ENCODE peak calls at places on chromosomes 1 and 21, in five cellular contexts. One of them, this sample, is unnamed.
A peak's percentile ranks its signal among the peaks of the same experiment; 100 is the strongest.

GRCh38 chr1:95067069-95067468 is 5.7 kb downstream of the ALG14 start:
- DNase-seq in lung: no peak
- DNase-seq in uterus: no peak
- DNase-seq in upper lobe of right lung: no peak
- DNase-seq in stomach: no peak
- DNase-seq in this sample: no peak

GRCh38 chr1:75908717-75909152 is 23.5 kb downstream of the ASB17 start:
- DNase-seq in uterus: no peak
- DNase-seq in lung: no peak
- DNase-seq in upper lobe of right lung: no peak
- DNase-seq in stomach: no peak
- DNase-seq in this sample: no peak

GRCh38 chr1:180611016-180611930 is 20.5 kb upstream of the XPR1 start:
- DNase-seq in uterus: no peak
- DNase-seq in upper lobe of right lung: no peak
- DNase-seq in lung: no peak
- DNase-seq in stomach: no peak
- DNase-seq in this sample: no peak

GRCh38 chr1:7299329-7299799 is 471.7 kb upstream of the VAMP3 start:
- DNase-seq in stomach: peak; percentile 68
- DNase-seq in upper lobe of right lung: no peak
- DNase-seq in lung: peak; percentile 30
- DNase-seq in uterus: peak; percentile 54
- DNase-seq in this sample: peak; percentile 78

GRCh38 chr1:23246274-23246673 is 29.0 kb upstream of the HTR1D start:
- DNase-seq in uterus: no peak
- DNase-seq in stomach: no peak
- DNase-seq in lung: no peak
- DNase-seq in upper lobe of right lung: no peak
- DNase-seq in this sample: no peak

GRCh38 chr1:7384121-7384520 is 387.0 kb upstream of the VAMP3 start:
- DNase-seq in stomach: peak; percentile 7
- DNase-seq in upper lobe of right lung: no peak
- DNase-seq in uterus: peak; percentile 2
- DNase-seq in lung: no peak
- DNase-seq in this sample: no peak

GRCh38 chr1:218164111-218164929 is 120.8 kb upstream of the RRP15 start:
- DNase-seq in uterus: no peak
- DNase-seq in upper lobe of right lung: peak; percentile 64
- DNase-seq in lung: no peak
- DNase-seq in stomach: no peak
- DNase-seq in this sample: peak; percentile 65

GRCh38 chr1:235556807-235557206 is 52.6 kb upstream of the B3GALNT2 start:
- DNase-seq in lung: no peak
- DNase-seq in stomach: no peak
- DNase-seq in uterus: no peak
- DNase-seq in upper lobe of right lung: no peak
- DNase-seq in this sample: no peak

GRCh38 chr1:246117066-246117791 is 389.9 kb downstream of the SMYD3 start:
- DNase-seq in uterus: no peak
- DNase-seq in lung: peak; percentile 34
- DNase-seq in stomach: peak; percentile 31
- DNase-seq in upper lobe of right lung: no peak
- DNase-seq in this sample: no peak

GRCh38 chr1:31694910-31695300 is 8.9 kb downstream of the COL16A1 start:
- DNase-seq in upper lobe of right lung: no peak
- DNase-seq in stomach: no peak
- DNase-seq in lung: no peak
- DNase-seq in uterus: no peak
- DNase-seq in this sample: peak; percentile 50

GRCh38 chr1:88698764-88699163 is 14.7 kb downstream of the PKN2 start:
- DNase-seq in lung: no peak
- DNase-seq in stomach: no peak
- DNase-seq in uterus: no peak
- DNase-seq in upper lobe of right lung: no peak
- DNase-seq in this sample: no peak

GRCh38 chr21:45386728-45387371 is 18.1 kb upstream of the COL18A1 start:
- DNase-seq in stomach: no peak
- DNase-seq in uterus: peak; percentile 93
- DNase-seq in upper lobe of right lung: peak; percentile 59
- DNase-seq in lung: no peak
- DNase-seq in this sample: peak; percentile 81

GRCh38 chr1:228105269-228105995 is 2.3 kb upstream of the C1orf35 start:
- DNase-seq in lung: no peak
- DNase-seq in upper lobe of right lung: no peak
- DNase-seq in stomach: no peak
- DNase-seq in uterus: no peak
- DNase-seq in this sample: peak; percentile 66

GRCh38 chr21:28944296-28944695 is 48.4 kb downstream of the LTN1 start:
- DNase-seq in stomach: no peak
- DNase-seq in lung: no peak
- DNase-seq in upper lobe of right lung: no peak
- DNase-seq in uterus: no peak
- DNase-seq in this sample: no peak

GRCh38 chr1:53771648-53772047 is 32.7 kb upstream of the GLIS1 start:
- DNase-seq in uterus: no peak
- DNase-seq in upper lobe of right lung: no peak
- DNase-seq in stomach: no peak
- DNase-seq in lung: no peak
- DNase-seq in this sample: no peak

GRCh38 chr21:41418956-41419680 is 6.9 kb upstream of the MX1 start:
- DNase-seq in stomach: no peak
- DNase-seq in upper lobe of right lung: no peak
- DNase-seq in uterus: no peak
- DNase-seq in lung: no peak
- DNase-seq in this sample: no peak

GRCh38 chr1:25001125-25001915 is 71.2 kb upstream of the RUNX3 start:
- DNase-seq in uterus: no peak
- DNase-seq in upper lobe of right lung: no peak
- DNase-seq in stomach: no peak
- DNase-seq in lung: no peak
- DNase-seq in this sample: no peak

GRCh38 chr1:167695150-167695549 is 26.6 kb upstream of the MPZL1 start:
- DNase-seq in lung: no peak
- DNase-seq in stomach: no peak
- DNase-seq in uterus: no peak
- DNase-seq in upper lobe of right lung: no peak
- DNase-seq in this sample: no peak

GRCh38 chr1:31588751-31589515 is 12.6 kb downstream of the TINAGL1 start:
- DNase-seq in upper lobe of right lung: peak; percentile 83
- DNase-seq in lung: no peak
- DNase-seq in stomach: peak; percentile 70
- DNase-seq in uterus: peak; percentile 60
- DNase-seq in this sample: peak; percentile 90

GRCh38 chr1:231192620-231193163 is 30.8 kb downstream of the TRIM67 start:
- DNase-seq in upper lobe of right lung: peak; percentile 81
- DNase-seq in uterus: peak; percentile 54
- DNase-seq in lung: peak; percentile 88
- DNase-seq in stomach: peak; percentile 90
- DNase-seq in this sample: peak; percentile 93

GRCh38 chr1:228365321-228366061 is 41.1 kb downstream of the TRIM11 start:
- DNase-seq in uterus: peak; percentile 10
- DNase-seq in lung: no peak
- DNase-seq in upper lobe of right lung: peak; percentile 61
- DNase-seq in stomach: no peak
- DNase-seq in this sample: peak; percentile 49

GRCh38 chr1:192936313-192937018 is 122.7 kb downstream of the UCHL5 start:
- DNase-seq in stomach: no peak
- DNase-seq in lung: no peak
- DNase-seq in upper lobe of right lung: no peak
- DNase-seq in uterus: no peak
- DNase-seq in this sample: no peak

GRCh38 chr1:182383934-182384333 is 7.7 kb downstream of the GLUL start:
- DNase-seq in lung: no peak
- DNase-seq in upper lobe of right lung: no peak
- DNase-seq in uterus: no peak
- DNase-seq in stomach: no peak
- DNase-seq in this sample: no peak

GRCh38 chr1:154155282-154155681 is 409 bp upstream of the NUP210L start:
- DNase-seq in stomach: no peak
- DNase-seq in upper lobe of right lung: no peak
- DNase-seq in uterus: peak; percentile 31
- DNase-seq in lung: peak; percentile 51
- DNase-seq in this sample: no peak

GRCh38 chr21:42746593-42747266 is 93.3 kb downstream of the PDE9A start:
- DNase-seq in uterus: no peak
- DNase-seq in lung: peak; percentile 58
- DNase-seq in stomach: peak; percentile 53
- DNase-seq in upper lobe of right lung: peak; percentile 86
- DNase-seq in this sample: peak; percentile 80

GRCh38 chr1:16162163-16162822 is 6.4 kb upstream of the EPHA2 start:
- DNase-seq in stomach: peak; percentile 71
- DNase-seq in uterus: no peak
- DNase-seq in lung: no peak
- DNase-seq in upper lobe of right lung: no peak
- DNase-seq in this sample: peak; percentile 74

GRCh38 chr1:29998686-29999085 is 724.7 kb downstream of the MATN1 start:
- DNase-seq in lung: no peak
- DNase-seq in stomach: no peak
- DNase-seq in uterus: no peak
- DNase-seq in upper lobe of right lung: no peak
- DNase-seq in this sample: no peak

GRCh38 chr1:25088946-25089345 is 143.4 kb downstream of the SYF2 start:
- DNase-seq in uterus: no peak
- DNase-seq in stomach: no peak
- DNase-seq in lung: no peak
- DNase-seq in upper lobe of right lung: no peak
- DNase-seq in this sample: no peak

GRCh38 chr1:207188901-207189300 is 84.9 kb downstream of the C4BPA start:
- DNase-seq in stomach: no peak
- DNase-seq in uterus: no peak
- DNase-seq in upper lobe of right lung: no peak
- DNase-seq in lung: no peak
- DNase-seq in this sample: no peak

GRCh38 chr1:247156787-247157232 is 15.0 kb downstream of the ZNF124 start:
- DNase-seq in stomach: no peak
- DNase-seq in upper lobe of right lung: no peak
- DNase-seq in uterus: no peak
- DNase-seq in lung: no peak
- DNase-seq in this sample: no peak
- H3K9me3 ChIP-seq in stomach: peaks cover 97% of the 10 kb centered on the region
- H3K9me3 ChIP-seq in upper lobe of right lung: peaks cover 98% of the 10 kb centered on the region
- H3K9me3 ChIP-seq in uterus: no peaks in the 10 kb centered on the region
- H3K9me3 ChIP-seq in lung: peaks cover 34% of the 10 kb centered on the region
- H3K9me3 ChIP-seq in this sample: peaks cover 27% of the 10 kb centered on the region

DNA sequence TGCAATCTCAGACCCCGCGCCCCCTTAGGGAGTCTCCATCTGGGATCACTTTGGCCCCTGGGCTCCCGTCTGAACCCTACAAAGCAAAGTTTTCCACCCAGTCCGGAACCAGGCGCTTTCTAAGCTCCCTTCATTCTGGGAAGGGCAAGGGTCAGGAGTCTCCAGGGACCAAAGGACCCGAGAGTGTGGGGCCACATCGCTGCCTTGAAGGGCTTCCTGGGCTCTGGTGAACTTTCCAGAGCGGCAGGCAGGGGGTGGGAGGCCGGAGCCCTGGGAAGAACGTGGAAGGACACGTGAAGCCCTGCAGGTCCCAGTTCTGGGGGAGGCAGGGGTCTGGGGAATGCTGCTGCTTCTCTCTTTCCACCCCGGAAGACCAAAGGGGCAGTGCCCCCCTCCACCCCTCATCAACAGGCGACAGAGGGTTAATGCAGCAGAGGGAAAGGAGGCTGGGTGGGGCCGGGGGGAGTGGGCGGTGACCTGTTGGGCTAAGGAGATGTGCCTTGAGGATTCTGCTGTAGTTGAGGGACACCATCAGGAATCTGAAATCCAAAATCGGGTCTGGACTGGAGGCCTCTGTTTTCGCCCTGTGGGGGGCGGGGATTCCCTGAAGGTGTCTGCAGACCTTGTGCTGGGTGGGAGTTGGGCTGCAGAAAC is 734 bp downstream of the CDK18 start:
- DNase-seq in uterus: no peak
- DNase-seq in stomach: no peak
- DNase-seq in lung: no peak
- DNase-seq in upper lobe of right lung: no peak
- DNase-seq in this sample: peak; percentile 69
- TF ChIP-seq CTCF in uterus: no peak
- TF ChIP-seq CTCF in stomach: no peak
- TF ChIP-seq CTCF in lung: no peak
- TF ChIP-seq CTCF in upper lobe of right lung: no peak
- TF ChIP-seq CTCF in this sample: no peak

DNA sequence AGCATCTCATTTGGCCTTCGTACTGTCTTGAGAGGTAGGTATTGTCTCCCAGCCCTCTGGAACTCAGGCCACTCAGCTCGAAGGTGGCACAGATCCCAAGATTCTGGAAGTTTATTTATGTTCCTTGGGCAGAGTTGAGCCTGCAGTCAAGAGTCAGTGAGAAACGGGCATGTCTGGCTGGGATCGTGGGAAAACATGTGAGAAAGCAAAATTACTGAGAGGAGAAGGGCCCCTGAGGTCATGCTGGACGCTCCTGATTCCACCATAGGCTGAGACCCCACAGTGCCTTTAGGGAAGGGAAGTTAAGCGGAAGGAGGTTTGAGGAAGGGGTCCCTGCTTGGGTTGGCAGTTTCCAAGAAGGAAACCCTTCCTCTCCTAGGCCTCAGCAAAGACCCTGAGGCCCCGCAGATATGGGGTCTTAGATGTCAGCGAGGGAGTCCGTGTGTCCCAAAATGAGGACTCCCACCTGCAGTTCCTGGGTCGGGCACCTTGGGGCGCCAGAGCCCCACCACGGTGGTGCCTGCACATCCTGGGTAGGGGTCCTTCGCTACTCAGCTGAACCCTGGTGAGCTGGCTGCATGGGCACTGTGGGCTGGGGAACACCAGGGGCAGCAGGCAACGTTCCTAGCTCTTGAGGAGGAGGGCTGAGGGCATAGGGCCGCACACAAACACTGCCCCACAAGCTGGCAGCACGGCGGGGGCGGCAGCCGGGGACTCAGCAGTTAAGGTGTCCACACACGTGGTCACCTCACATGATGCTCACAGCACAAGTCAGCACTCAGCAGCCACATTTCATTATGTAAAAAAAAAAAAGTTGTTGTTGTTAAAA is 12.3 kb upstream of the SEMA4A start:
- DNase-seq in stomach: no peak
- DNase-seq in uterus: no peak
- DNase-seq in upper lobe of right lung: no peak
- DNase-seq in lung: no peak
- DNase-seq in this sample: peak; percentile 85
- H3K27ac ChIP-seq in stomach: peak overlapping the region; percentile 43
- H3K27ac ChIP-seq in uterus: peak overlapping the region; percentile 71
- H3K27ac ChIP-seq in upper lobe of right lung: peak overlapping the region; percentile 51
- H3K27ac ChIP-seq in lung: no peak overlapping the region
- H3K27ac ChIP-seq in this sample: peak overlapping the region; percentile 83

DNA sequence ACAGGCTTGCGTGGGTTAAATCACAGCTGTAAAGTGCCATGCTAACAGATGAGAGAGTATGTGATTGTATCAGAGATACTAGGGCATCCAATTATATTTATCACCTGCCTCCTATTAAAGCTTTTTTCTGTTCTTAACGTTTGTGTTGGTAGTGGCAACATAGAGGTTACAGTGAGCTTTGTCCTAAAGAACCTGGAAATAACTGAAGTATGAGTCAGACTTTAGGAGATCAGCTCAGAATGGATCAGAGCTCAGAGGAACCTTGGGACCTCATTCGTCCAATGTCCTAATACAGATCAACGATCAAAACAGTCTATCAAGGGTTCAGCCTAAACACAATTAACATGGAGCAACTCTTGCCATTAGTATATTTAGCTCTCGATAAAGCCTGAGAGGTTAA is 81.0 kb downstream of the RGS7 start:
- DNase-seq in lung: no peak
- DNase-seq in upper lobe of right lung: no peak
- DNase-seq in uterus: no peak
- DNase-seq in stomach: no peak
- DNase-seq in this sample: no peak
- H3K9me3 ChIP-seq in lung: no peaks in the 10 kb centered on the region
- H3K9me3 ChIP-seq in upper lobe of right lung: peaks cover 6% of the 10 kb centered on the region
- H3K9me3 ChIP-seq in uterus: no peaks in the 10 kb centered on the region
- H3K9me3 ChIP-seq in stomach: peaks cover 15% of the 10 kb centered on the region
- H3K9me3 ChIP-seq in this sample: peaks cover 5% of the 10 kb centered on the region